ENCODE peak calls at places on chromosomes 7 and 10, in six cellular contexts. E is fibroblast of lung, Y is AG04450, J is GM20000, B is tibial nerve, T is prostate gland. N is an unnamed sample.
A peak's percentile ranks its signal among the peaks of the same experiment; 100 is the strongest.

GRCh38 chr10:86815640-86816039 is 59.2 kb downstream of the BMPR1A start:
- DNase-seq in E (no peak), Y (no peak), J (no peak), B (no peak), T (no peak), N (no peak)

GRCh38 chr10:112967200-112967599 is 17.2 kb downstream of the TCF7L2 start:
- DNase-seq in E (peak; percentile 66), Y (peak; percentile 63), J (no peak), B (no peak), T (no peak), N (no peak)

GRCh38 chr7:45021604-45022296 is 21.7 kb downstream of the CCM2 start:
- DNase-seq in E (peak; percentile 25), Y (no peak), J (no peak), B (no peak), T (no peak), N (peak; percentile 83)

GRCh38 chr7:102072636-102073209 is 213.9 kb upstream of the SH2B2 start:
- DNase-seq in E (no peak), Y (no peak), J (no peak), B (no peak), T (no peak), N (no peak)

GRCh38 chr10:126463306-126463705 is 75.0 kb upstream of the ADAM12 start:
- DNase-seq in E (no peak), Y (no peak), J (no peak), B (no peak), T (no peak), N (no peak)

GRCh38 chr7:130902755-130903357 is 168.8 kb upstream of the KLF14 start:
- DNase-seq in E (no peak), Y (no peak), J (no peak), B (no peak), T (no peak), N (no peak)

GRCh38 chr7:40329601-40330153 is 194.9 kb downstream of the SUGCT start:
- DNase-seq in E (peak; percentile 74), Y (peak; percentile 32), J (peak; percentile 50), B (no peak), T (no peak), N (peak; percentile 69)

GRCh38 chr7:86643478-86644281 is at the start of gene GRM3:
- DNase-seq in E (no peak), Y (no peak), J (peak; percentile 20), B (no peak), T (no peak), N (no peak)

GRCh38 chr7:141354251-141354650 is 197.0 kb upstream of the AGK start:
- DNase-seq in E (peak; percentile 76), Y (no peak), J (no peak), B (no peak), T (no peak), N (no peak)

GRCh38 chr10:121268363-121268762 is 329.9 kb downstream of the FGFR2 start:
- DNase-seq in E (no peak), Y (no peak), J (no peak), B (no peak), T (no peak), N (no peak)

GRCh38 chr7:156759579-156760202 is 119.1 kb downstream of the RNF32 start:
- DNase-seq in E (no peak), Y (no peak), J (no peak), B (no peak), T (no peak), N (no peak)

GRCh38 chr7:42572046-42572445 is 335.0 kb upstream of the GLI3 start:
- DNase-seq in E (peak; percentile 87), Y (no peak), J (no peak), B (no peak), T (no peak), N (no peak)

GRCh38 chr10:10533417-10533816 is 484.3 kb upstream of the CELF2 start:
- DNase-seq in E (no peak), Y (no peak), J (no peak), B (no peak), T (no peak), N (no peak)

GRCh38 chr10:79152423-79152817 is 83.7 kb downstream of the ZMIZ1 start:
- DNase-seq in E (no peak), Y (no peak), J (no peak), B (no peak), T (no peak), N (no peak)

GRCh38 chr10:122474145-122474739 is 12.9 kb downstream of the HTRA1 start:
- DNase-seq in E (no peak), Y (no peak), J (no peak), B (no peak), T (no peak), N (no peak)

GRCh38 chr7:368651-369475 is 78.9 kb downstream of the FOXL3 start:
- DNase-seq in E (no peak), Y (no peak), J (no peak), B (no peak), T (peak; percentile 86), N (no peak)

GRCh38 chr10:68192113-68192512 is 39.8 kb downstream of the ATOH7 start:
- DNase-seq in E (no peak), Y (no peak), J (no peak), B (no peak), T (no peak), N (no peak)

GRCh38 chr7:80699656-80700318 is 61.3 kb downstream of the CD36 start:
- DNase-seq in E (peak; percentile 64), Y (no peak), J (no peak), B (no peak), T (no peak), N (no peak)

GRCh38 chr10:5064656-5065055 is 29.6 kb upstream of the AKR1C3 start:
- DNase-seq in E (no peak), Y (no peak), J (no peak), B (no peak), T (no peak), N (no peak)

GRCh38 chr7:154832557-154833138 is 170.3 kb downstream of the PAXIP1 start:
- DNase-seq in E (no peak), Y (no peak), J (peak; percentile 38), B (no peak), T (no peak), N (peak; percentile 65)

GRCh38 chr7:77800158-77800557 is 1.6 kb downstream of the PHTF2 start:
- DNase-seq in E (no peak), Y (no peak), J (peak; percentile 31), B (no peak), T (no peak), N (no peak)

GRCh38 chr7:157851501-157852067 is 514.8 kb downstream of the DNAJB6 start:
- DNase-seq in E (no peak), Y (no peak), J (no peak), B (peak; percentile 77), T (peak; percentile 63), N (peak; percentile 97)

GRCh38 chr7:100668069-100668449 is 5.5 kb upstream of the GNB2 start:
- DNase-seq in E (no peak), Y (no peak), J (no peak), B (no peak), T (no peak), N (no peak)

GRCh38 chr10:133178357-133179127 is 18.5 kb downstream of the KNDC1 start:
- DNase-seq in E (no peak), Y (no peak), J (no peak), B (no peak), T (no peak), N (no peak)

GRCh38 chr10:16063350-16063749 is 203.0 kb upstream of the MINDY3 start:
- DNase-seq in E (no peak), Y (no peak), J (no peak), B (no peak), T (no peak), N (no peak)

GRCh38 chr7:42027521-42027920 is 209.5 kb downstream of the GLI3 start:
- DNase-seq in E (no peak), Y (no peak), J (no peak), B (no peak), T (no peak), N (no peak)

GRCh38 chr7:100384623-100385372 is 11.5 kb downstream of the PILRA start:
- DNase-seq in E (no peak), Y (no peak), J (no peak), B (no peak), T (no peak), N (peak; percentile 33)

DNA sequence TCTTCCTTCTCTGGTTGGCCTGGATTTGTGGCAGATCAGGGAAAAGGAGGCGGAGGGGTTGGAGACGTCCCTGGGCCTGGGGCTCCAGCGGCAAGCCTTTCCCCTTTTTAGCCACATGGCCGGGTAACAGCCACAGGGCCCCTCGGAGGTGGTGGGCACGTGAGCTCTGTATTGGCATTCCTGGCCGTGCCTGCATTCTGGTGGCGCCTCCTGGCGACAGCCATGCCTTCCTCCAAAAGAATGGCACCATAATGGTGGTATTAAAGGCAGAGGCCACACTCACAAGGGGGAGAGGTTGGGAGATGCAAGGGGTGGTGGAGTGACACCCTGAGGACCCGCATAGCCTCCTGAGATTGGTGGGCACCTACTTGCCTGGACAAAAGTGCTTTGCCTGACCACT is 3.0 kb upstream of the AQP1 start:
- DNase-seq in E (no peak), Y (no peak), J (no peak), B (no peak), T (no peak), N (no peak)
- TF ChIP-seq CTCF in E (no peak), Y (peak; percentile 27), J (no peak), B (no peak), T (no peak), N (no peak)

DNA sequence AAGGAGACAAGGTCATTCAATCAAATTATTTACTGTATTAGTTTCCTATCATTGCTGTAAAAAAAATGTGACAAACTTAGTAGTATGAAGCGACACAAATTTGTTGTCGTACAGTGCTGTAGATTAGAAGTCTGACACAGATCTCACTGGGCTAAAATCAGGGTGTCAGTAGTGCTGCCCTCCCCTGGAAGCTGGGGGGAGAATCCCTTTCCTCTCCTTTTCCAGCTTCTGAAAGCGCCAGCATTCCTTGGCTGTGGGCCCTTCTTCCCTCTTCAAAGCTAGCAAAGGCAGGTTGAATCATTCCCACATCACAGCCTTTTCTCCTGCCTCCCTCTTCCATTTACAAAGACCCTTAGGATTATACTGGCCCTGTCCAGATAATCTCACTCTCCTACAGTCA is 28.0 kb downstream of the VPS41 start:
- DNase-seq in E (no peak), Y (no peak), J (no peak), B (no peak), T (no peak), N (no peak)
- TF ChIP-seq CTCF in E (no peak), Y (peak; percentile 1), J (no peak), B (no peak), T (no peak), N (no peak)

GRCh38 chr7:33778195-33778594 is 127.1 kb upstream of the BMPER start:
- DNase-seq in E (no peak), Y (no peak), J (no peak), B (no peak), T (no peak), N (no peak)

GRCh38 chr7:33774762-33775523 is 130.4 kb upstream of the BMPER start:
- DNase-seq in E (peak; percentile 95), Y (peak; percentile 26), J (no peak), B (peak; percentile 86), T (no peak), N (no peak)

GRCh38 chr7:33775790-33776189 is 129.5 kb upstream of the BMPER start:
- DNase-seq in E (no peak), Y (no peak), J (no peak), B (no peak), T (no peak), N (no peak)

GRCh38 chr7:33779216-33779615 is 126.1 kb upstream of the BMPER start:
- DNase-seq in E (no peak), Y (no peak), J (no peak), B (no peak), T (no peak), N (no peak)

GRCh38 chr7:33776791-33777190 is 128.5 kb upstream of the BMPER start:
- DNase-seq in E (peak; percentile 38), Y (peak; percentile 1), J (no peak), B (no peak), T (no peak), N (no peak)
- TF ChIP-seq CTCF in E (no peak), Y (no peak), J (no peak), B (no peak), T (no peak), N (no peak)

GRCh38 chr10:85786401-85786899 is 580.1 kb downstream of the GRID1 start:
- DNase-seq in E (no peak), Y (no peak), J (no peak), B (no peak), T (no peak), N (peak; percentile 38)
- TF ChIP-seq CTCF in E (no peak), Y (no peak), J (no peak), B (no peak), T (no peak), N (peak; percentile 35)

N was measured in NB4.